ENCODE peak calls at places on chromosomes 16 and 17, in four cellular contexts. R, Y, X and L are unnamed samples.

GRCh38 chr17:69997332-69997731 is 77.7 kb upstream of the KCNJ16 start:
- DNase-seq in X (no peak), Y (peak; percentile 83), R (no peak), L (no peak)

GRCh38 chr17:73291260-73291801 is 20.5 kb downstream of the CDC42EP4 start:
- DNase-seq in Y (peak; percentile 71), R (no peak), X (peak; percentile 86), L (peak; percentile 70)

GRCh38 chr16:24508614-24509013 is 30.8 kb upstream of the RBBP6 start:
- DNase-seq in X (no peak), Y (no peak), R (no peak), L (peak; percentile 12)

GRCh38 chr16:27436921-27437650 is 35.1 kb downstream of the IL21R start:
- DNase-seq in X (no peak), Y (no peak), R (peak; percentile 7), L (no peak)

GRCh38 chr16:83854420-83854819 is 44.5 kb upstream of the MLYCD start:
- DNase-seq in R (no peak), Y (no peak), X (no peak), L (no peak)

GRCh38 chr16:58466396-58466795 is 33.5 kb upstream of the NDRG4 start:
- DNase-seq in R (no peak), Y (no peak), X (no peak), L (no peak)

GRCh38 chr17:44847581-44847980 is at the start of gene HIGD1B:
- DNase-seq in R (no peak), X (no peak), Y (no peak), L (no peak)

GRCh38 chr17:58316260-58316960 is 12.2 kb downstream of the TSPOAP1 start:
- DNase-seq in R (no peak), X (peak; percentile 13), Y (no peak), L (no peak)

GRCh38 chr17:75872434-75873351 is 5.7 kb downstream of the TRIM47 start:
- DNase-seq in X (peak; percentile 92), Y (peak; percentile 62), R (peak; percentile 92), L (no peak)

GRCh38 chr16:79801550-79802090 is 201.1 kb upstream of the MAF start:
- DNase-seq in X (no peak), R (no peak), Y (no peak), L (peak; percentile 97)

GRCh38 chr17:79154446-79154845 is 79.8 kb downstream of the ENGASE start:
- DNase-seq in X (no peak), R (no peak), Y (no peak), L (no peak)

GRCh38 chr16:89523680-89524344 is 15.6 kb downstream of the SPG7 start:
- DNase-seq in X (no peak), R (no peak), Y (no peak), L (no peak)

GRCh38 chr16:53482123-53482522 is 20.9 kb downstream of the AKTIP start:
- DNase-seq in X (no peak), Y (no peak), R (no peak), L (no peak)

GRCh38 chr17:7380321-7380720 is 568 bp upstream of the TNK1 start:
- DNase-seq in R (peak; percentile 42), X (peak; percentile 49), Y (peak; percentile 49), L (no peak)

GRCh38 chr17:77772899-77773358 is 185.6 kb upstream of the TNRC6C start:
- DNase-seq in R (no peak), X (no peak), Y (no peak), L (no peak)

GRCh38 chr17:63482509-63482908 is 5.6 kb downstream of the ACE start:
- DNase-seq in Y (no peak), R (no peak), X (no peak), L (no peak)

GRCh38 chr17:77419547-77420475 is 279.0 kb downstream of the SEC14L1 start:
- DNase-seq in Y (no peak), X (no peak), R (no peak), L (no peak)

GRCh38 chr17:27293359-27293897 is 486 bp upstream of the WSB1 start:
- DNase-seq in Y (peak; percentile 18), X (no peak), R (no peak), L (no peak)

GRCh38 chr16:9479008-9479407 is 387.6 kb downstream of the HAPSTR1 start:
- DNase-seq in X (no peak), Y (no peak), R (no peak), L (no peak)

GRCh38 chr16:8849411-8850011 is 19.3 kb downstream of the CARHSP1 start:
- DNase-seq in X (no peak), Y (no peak), R (no peak), L (no peak)

GRCh38 chr16:57329718-57330327 is 28.8 kb upstream of the CCL22 start:
- DNase-seq in R (no peak), X (no peak), Y (no peak), L (no peak)

GRCh38 chr17:888998-889401 is 90.6 kb downstream of the NXN start:
- DNase-seq in Y (no peak), R (no peak), X (no peak), L (no peak)

DNA sequence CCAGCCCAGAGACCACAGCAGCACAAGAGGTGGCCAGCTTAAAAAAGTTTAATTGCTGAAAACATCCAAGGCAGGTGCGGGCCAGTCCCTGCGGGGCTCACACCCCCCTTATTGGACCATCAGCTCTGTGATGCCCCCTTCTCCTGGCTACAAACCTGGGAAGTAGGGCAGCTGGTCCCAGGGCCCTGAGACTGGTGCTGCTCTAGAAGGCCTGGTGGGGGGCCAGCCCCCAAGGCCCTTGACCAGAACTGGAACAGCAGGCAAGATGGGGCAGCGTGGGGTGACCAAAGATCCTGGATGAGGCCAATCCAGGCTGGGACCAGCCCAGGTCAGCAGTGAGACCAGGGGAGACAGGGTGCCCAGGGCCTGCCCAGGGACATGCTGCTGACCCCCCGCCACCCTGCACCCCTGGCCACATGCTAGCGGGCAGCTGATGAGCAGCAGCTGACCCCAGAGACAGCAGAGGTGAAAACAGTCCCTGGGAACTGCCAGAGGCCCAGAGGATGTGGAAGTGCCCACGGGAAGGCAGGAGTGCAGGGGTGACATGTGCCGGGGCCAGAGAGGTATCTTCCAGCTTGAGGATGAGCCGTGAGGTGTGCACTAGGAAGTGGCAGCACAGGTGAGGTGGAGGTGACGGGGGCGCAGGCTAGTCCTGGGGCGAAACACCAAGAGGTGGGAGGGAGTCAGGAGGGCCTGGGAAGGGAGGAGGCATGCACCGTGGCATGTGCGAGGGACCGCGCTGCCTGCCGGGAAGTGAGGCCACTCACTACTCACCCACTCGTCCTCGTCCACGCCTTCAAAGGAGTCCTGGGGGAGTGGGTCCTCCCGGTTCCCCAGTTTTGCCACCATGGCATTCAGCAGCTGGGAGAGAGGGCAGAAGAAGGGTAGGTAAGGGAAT is 3.6 kb upstream of the PAM16 start:
- DNase-seq in X (no peak), Y (no peak), R (no peak), L (no peak)
- H3K4me3 ChIP-seq in X (no peak overlapping the region), Y (no peak overlapping the region), R (no peak overlapping the region), L (no peak overlapping the region)

GRCh38 chr16:16107839-16108238 is 115.5 kb downstream of the ABCC6 start:
- DNase-seq in X (no peak), Y (no peak), R (no peak), L (no peak)
- H3K36me3 ChIP-seq in X (peaks cover 79% of the 10 kb centered on the region), Y (no peaks in the 10 kb centered on the region), R (no peaks in the 10 kb centered on the region), L (no peaks in the 10 kb centered on the region)

GRCh38 chr16:19860146-19861030 is 24.3 kb downstream of the GPRC5B start:
- DNase-seq in X (no peak), R (no peak), Y (no peak), L (peak; percentile 92)

GRCh38 chr16:19863990-19864389 is 20.7 kb downstream of the GPRC5B start:
- DNase-seq in X (no peak), R (no peak), Y (no peak), L (no peak)

GRCh38 chr16:19861069-19861468 is 23.6 kb downstream of the GPRC5B start:
- DNase-seq in R (no peak), Y (no peak), X (no peak), L (no peak)

GRCh38 chr16:19859603-19860002 is 25.0 kb downstream of the GPRC5B start:
- DNase-seq in X (no peak), R (no peak), Y (no peak), L (no peak)

GRCh38 chr16:19861811-19862327 is 22.8 kb downstream of the GPRC5B start:
- DNase-seq in R (peak; percentile 82), Y (no peak), X (no peak), L (no peak)
- H3K4me3 ChIP-seq in R (no peak overlapping the region), Y (no peak overlapping the region), X (no peak overlapping the region), L (no peak overlapping the region)

DNA sequence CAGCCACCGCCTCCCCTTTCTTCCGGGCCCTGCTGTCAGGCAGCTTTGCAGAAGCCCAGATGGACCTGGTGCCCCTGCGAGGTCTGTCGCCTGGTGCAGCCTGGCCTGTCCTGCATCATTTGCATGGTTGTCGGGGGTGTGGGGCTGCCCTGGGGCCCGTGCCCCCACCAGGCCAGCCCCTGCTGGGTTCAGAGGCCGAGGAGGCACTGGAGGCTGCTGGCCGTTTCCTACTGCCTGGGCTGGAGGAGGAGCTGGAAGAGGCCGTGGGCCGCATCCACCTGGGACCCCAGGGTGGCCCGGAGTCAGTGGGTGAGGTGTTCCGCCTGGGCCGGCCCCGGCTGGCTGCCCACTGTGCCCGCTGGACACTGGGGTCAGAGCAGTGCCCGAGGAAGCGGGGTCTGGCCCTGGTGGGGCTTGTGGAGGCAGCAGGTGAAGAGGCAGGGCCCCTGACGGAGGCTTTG is 5.5 kb upstream of the TGFB1I1 start:
- DNase-seq in Y (no peak), R (no peak), X (no peak), L (no peak)
- H3K36me3 ChIP-seq in Y (no peaks in the 10 kb centered on the region), R (no peaks in the 10 kb centered on the region), X (peaks cover 58% of the 10 kb centered on the region), L (no peaks in the 10 kb centered on the region)

GRCh38 chr16:66898933-66899309 is 18.6 kb downstream of the PDP2 start:
- DNase-seq in Y (no peak), R (no peak), X (no peak), L (no peak)

GRCh38 chr16:66899945-66900688 is 18.6 kb downstream of the CDH16 start:
- DNase-seq in X (peak; percentile 86), Y (peak; percentile 95), R (peak; percentile 81), L (peak; percentile 62)

GRCh38 chr16:66898207-66898606 is 17.9 kb downstream of the PDP2 start:
- DNase-seq in X (peak; percentile 79), R (peak; percentile 84), Y (no peak), L (peak; percentile 42)

GRCh38 chr16:66900721-66901441 is 17.8 kb downstream of the CDH16 start:
- DNase-seq in R (peak; percentile 54), Y (peak; percentile 66), X (no peak), L (no peak)

DNA sequence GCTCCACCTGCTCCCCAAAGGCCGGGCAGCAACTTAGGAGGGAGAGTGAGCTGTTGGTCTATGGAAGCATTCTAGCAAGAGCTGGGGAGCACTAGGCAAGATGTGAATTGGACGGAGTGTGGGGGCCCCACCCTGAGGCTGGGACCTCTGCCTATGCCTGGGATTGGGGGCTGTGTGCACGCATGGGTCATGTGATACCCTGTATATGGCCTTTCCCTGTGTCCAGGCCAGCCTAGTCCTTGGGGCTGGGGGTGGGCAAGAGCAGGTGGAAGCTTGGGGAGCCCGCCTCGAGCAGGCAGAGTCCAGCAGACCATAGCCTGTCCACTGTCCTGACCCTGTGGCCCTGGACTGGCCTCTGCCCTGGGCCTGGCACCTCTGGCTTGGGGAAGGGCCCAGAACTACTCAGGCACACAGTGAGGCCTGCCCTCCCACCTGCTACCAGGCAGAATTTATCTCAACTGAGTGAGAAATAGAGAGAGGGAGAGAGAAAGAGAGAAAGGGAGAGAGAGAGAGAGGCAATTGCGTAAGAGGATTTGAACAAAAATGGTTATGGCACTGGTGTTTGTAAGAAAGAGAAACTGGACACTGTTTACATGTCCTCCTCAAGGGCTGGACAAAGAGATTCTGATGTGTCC is 19.1 kb downstream of the PDP2 start:
- DNase-seq in X (no peak), R (no peak), Y (no peak), L (no peak)
- H3K4me3 ChIP-seq in X (no peak overlapping the region), R (no peak overlapping the region), Y (no peak overlapping the region), L (no peak overlapping the region)

GRCh38 chr17:81696218-81696941 is 6.8 kb upstream of the MRPL12 start:
- DNase-seq in R (no peak), X (no peak), Y (no peak), L (no peak)
- H3K36me3 ChIP-seq in R (no peaks in the 10 kb centered on the region), X (peaks cover 100% of the 10 kb centered on the region), Y (peaks cover 36% of the 10 kb centered on the region), L (peaks cover 9% of the 10 kb centered on the region)